ENCODE peak calls at places on chromosomes 4 and X, in six cellular contexts. I is mesendoderm, C is H9, P is IMR-90, H is H1, G is mesenchymal stem cell. L is an unnamed sample.

GRCh38 chr4:154927126-154927525 is 146.1 kb downstream of the RBM46 start:
- DNase-seq in C (no peak), P (no peak), G (no peak), I (peak), H (no peak), L (no peak)

GRCh38 chr4:109079731-109080130 is 222.7 kb downstream of the COL25A1 start:
- DNase-seq in I (peak), P (peak), C (no peak), H (no peak), G (peak), L (no peak)

GRCh38 chr4:159926871-159927270 is 824.0 kb downstream of the RAPGEF2 start:
- DNase-seq in I (no peak), H (no peak), C (no peak), P (no peak), G (no peak), L (no peak)

GRCh38 chr4:38009421-38009820 is 49.2 kb downstream of the PTTG2 start:
- DNase-seq in C (no peak), G (no peak), I (no peak), P (peak), H (no peak), L (no peak)

GRCh38 chr4:42843694-42844093 is 48.8 kb upstream of the GRXCR1 start:
- DNase-seq in P (no peak), G (no peak), C (no peak), H (no peak), I (no peak), L (no peak)

GRCh38 chrX:102339312-102340298 is 92.6 kb downstream of the NXF2 start:
- DNase-seq in C (peak), H (no peak), P (no peak), I (no peak), G (no peak), L (no peak)

GRCh38 chr4:3227878-3228675 is 20.9 kb upstream of the MSANTD1 start:
- DNase-seq in C (no peak), P (peak), I (no peak), H (no peak), G (no peak), L (no peak)

GRCh38 chrX:41265615-41266014 is 68.3 kb upstream of the DDX3X start:
- DNase-seq in I (no peak), C (no peak), H (no peak), P (peak), G (no peak), L (no peak)

GRCh38 chr4:53374777-53375258 is 2.6 kb upstream of the FIP1L1 start:
- DNase-seq in G (no peak), C (no peak), P (no peak), I (no peak), H (no peak), L (no peak)

GRCh38 chr4:139208404-139208945 is 31.5 kb upstream of the ELF2 start:
- DNase-seq in G (peak), P (peak), I (no peak), H (no peak), C (no peak), L (no peak)

GRCh38 chr4:6568689-6569332 is 6.2 kb upstream of the MAN2B2 start:
- DNase-seq in G (peak), H (no peak), I (peak), P (peak), C (no peak), L (no peak)

GRCh38 chrX:37685452-37686347 is at the start of gene XK:
- DNase-seq in P (no peak), C (peak), H (peak), G (peak), I (peak), L (peak)

GRCh38 chrX:35115205-35115604 is 172.6 kb downstream of the FAM47B start:
- DNase-seq in P (peak), H (no peak), G (peak), I (no peak), C (no peak), L (no peak)

GRCh38 chr4:1939664-1940509 is 68.7 kb downstream of the NSD2 start:
- DNase-seq in C (no peak), G (peak), P (peak), I (no peak), H (no peak), L (no peak)
- H2BK15ac ChIP-seq in C (no peak), G (no peak), P (peak), I (no peak), H (no peak), L (no peak)

GRCh38 chr4:8349664-8350225 is 80.2 kb downstream of the HTRA3 start:
- DNase-seq in G (no peak), I (peak), P (no peak), H (no peak), C (peak), L (no peak)
- H2BK15ac ChIP-seq in G (no peak), I (no peak), P (no peak), H (no peak), C (no peak), L (no peak)

DNA sequence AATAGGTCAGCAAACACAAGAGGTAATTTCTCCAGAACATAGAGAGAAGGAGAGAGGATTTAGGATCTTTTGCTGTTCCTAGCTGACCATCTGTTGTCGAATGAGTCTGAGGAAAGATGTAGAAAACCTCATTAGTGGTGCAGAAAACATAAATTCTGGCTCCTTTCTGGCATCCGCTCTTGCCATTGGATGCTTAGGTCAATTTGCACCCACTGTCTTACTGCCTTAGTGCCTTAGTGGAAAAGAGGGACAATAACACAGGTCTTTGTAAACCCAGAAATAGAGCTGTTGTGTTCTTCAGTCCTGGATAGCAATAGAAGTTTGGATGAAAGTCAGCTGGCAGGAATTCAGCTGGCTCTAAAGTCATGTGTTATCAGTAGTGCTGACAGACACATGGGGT is 78.1 kb downstream of the GLRA2 start:
- DNase-seq in I (no peak), G (no peak), H (no peak), C (no peak), P (no peak), L (no peak)
- H2BK15ac ChIP-seq in I (no peak), G (no peak), H (no peak), C (no peak), P (no peak), L (no peak)

DNA sequence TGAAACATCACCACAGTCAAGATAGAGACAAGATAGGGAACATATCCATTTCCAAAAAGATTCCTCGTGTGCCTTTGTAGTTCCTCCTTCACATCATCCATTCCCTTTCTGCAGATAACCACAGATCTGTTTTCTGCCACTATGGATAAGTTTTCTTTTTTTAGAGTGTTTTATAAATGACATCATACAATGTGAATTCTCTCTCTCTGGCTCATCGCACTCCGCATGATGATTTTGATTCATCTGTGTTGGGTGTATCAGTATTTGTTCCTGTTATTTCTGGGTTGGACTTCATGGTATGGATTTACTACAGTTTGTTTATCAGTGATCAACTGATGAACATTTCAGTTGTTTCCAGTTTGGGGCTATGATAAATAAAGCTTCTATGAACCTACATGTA is 23.2 kb upstream of the ANXA3 start:
- DNase-seq in H (no peak), P (peak), G (peak), I (no peak), C (no peak), L (no peak)
- H2BK15ac ChIP-seq in H (no peak), P (no peak), G (no peak), I (no peak), C (no peak), L (no peak)

DNA sequence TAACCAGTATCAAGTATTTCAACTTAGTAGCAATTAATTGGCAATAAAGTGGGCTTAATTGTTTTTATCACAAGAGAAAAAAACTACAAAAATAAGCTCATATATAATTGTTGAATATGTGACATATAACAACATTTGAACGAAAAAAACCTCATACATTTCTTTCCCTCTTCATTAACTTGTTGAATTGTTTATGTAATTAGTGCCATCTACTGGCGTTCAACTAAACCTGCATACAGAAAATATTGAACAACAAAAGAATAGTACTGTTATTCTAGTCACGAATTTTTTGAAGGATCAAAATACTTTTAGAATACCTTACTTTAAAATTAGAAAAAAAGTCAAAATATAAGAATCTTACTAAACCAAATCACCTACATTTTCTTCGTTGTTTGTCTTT is 586.5 kb upstream of the FTHL17 start:
- DNase-seq in G (peak), P (peak), H (no peak), C (no peak), I (peak), L (no peak)
- H2BK15ac ChIP-seq in G (no peak), P (no peak), H (no peak), C (no peak), I (no peak), L (no peak)

GRCh38 chrX:72347366-72347765 is 41.7 kb upstream of the CITED1 start:
- DNase-seq in P (no peak), H (no peak), G (peak), C (no peak), I (no peak), L (no peak)
- H2BK15ac ChIP-seq in P (no peak), H (no peak), G (no peak), C (no peak), I (no peak), L (no peak)

GRCh38 chr4:126136922-126137781 is 822.4 kb downstream of the FAT4 start:
- DNase-seq in C (no peak), I (no peak), H (no peak), P (no peak), G (no peak), L (no peak)

DNA sequence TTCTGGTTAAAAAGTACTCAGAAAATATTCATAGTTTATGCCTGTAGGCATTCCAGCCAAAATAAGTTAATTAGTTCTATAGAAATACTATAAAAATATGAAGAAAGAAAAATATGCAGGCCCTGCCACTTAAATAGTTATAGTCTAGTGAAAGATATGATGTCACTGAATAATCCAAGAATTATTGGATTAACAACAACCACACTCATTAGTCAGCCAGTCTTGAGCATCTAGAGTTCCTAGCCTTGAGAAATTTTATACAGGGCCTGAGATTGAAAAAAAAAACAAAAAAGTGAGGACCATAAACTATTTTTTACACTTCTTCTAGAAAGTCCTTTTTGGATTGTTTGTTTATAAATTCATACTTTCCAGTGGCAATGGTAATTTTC is 823.0 kb downstream of the FAT4 start:
- DNase-seq in H (no peak), I (no peak), G (no peak), P (no peak), C (no peak), L (no peak)
- H2BK15ac ChIP-seq in H (no peak), I (no peak), G (no peak), P (no peak), C (no peak), L (no peak)

DNA sequence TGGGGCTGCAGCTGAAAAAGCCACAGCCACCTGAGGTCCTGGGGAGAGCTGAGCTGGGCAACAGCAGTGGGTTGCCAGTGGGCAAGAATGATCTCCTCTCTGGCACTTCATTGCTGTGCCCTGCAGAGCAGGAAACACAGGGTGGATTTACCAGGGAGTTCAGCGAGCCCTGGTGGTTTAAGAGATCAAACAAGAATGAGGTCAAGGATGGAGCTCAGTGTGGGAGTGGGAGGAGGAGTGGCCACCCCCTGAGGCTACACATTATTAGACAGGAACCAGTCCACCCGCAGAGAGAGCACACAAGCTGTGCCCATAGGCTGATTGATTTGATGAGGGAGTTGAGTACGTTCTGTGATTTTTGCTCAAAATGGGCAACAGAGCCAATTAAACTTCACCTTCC is 47.3 kb downstream of the FRMPD3 start:
- DNase-seq in I (no peak), H (no peak), C (no peak), G (no peak), P (no peak), L (no peak)
- H2BK15ac ChIP-seq in I (no peak), H (no peak), C (no peak), G (no peak), P (no peak), L (no peak)

DNA sequence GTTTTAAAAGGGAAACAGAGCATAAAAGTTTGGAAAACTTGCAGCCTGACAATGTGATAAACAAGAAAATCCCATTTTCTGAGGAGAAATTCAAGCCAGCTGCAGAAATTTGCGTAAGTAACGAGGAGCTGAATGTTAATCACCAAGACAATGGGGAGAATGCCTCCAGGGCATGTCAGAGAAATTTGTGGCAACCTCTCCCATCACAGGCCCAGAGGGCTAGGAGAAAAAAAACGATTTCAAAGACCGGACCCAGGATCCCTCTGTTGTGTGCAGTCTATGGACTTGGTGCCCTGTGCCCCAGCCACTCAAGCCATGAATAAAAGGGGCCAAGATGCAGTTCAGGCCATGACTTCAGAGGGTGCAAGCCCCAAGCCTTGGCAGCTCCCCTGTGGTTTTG is 355.4 kb upstream of the NDST3 start:
- DNase-seq in C (no peak), G (no peak), P (no peak), I (peak), H (no peak), L (no peak)
- H2BK15ac ChIP-seq in C (no peak), G (no peak), P (no peak), I (no peak), H (no peak), L (no peak)

DNA sequence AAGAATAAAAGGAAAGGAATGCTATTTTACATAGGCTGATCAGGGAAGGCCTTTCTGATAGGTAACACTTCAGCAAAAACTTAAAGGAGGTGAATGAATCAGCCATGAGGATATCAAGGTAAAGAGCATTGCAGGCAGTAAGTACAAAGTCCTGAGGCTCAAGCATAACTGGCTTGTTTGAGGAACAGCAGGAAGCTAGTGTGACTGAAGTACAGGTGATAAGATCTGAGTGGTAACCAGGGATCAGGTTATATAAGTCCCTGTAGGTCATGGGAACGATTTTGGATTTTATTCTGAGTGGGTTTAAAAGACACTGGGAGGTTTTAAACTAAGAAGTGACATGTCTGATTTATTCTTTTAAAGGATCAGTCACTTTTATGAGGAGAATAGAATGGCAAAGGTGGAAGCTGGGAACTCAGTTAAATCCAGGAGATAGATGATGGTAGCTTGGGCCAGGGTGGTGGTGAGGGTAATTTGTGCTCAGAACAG is 47.1 kb upstream of the THOC2 start:
- DNase-seq in G (no peak), C (no peak), P (no peak), H (no peak), I (peak), L (no peak)
- H2BK15ac ChIP-seq in G (no peak), C (no peak), P (no peak), H (no peak), I (no peak), L (no peak)

L was measured in neuronal stem cell.